ENCODE peak calls at places on chromosome X, in ten cellular contexts. One of them, this sample, is unnamed.

GRCh38 chrX:77118686-77119085 is 328.5 kb upstream of the FGF16 start:
- DNase-seq in naive thymus-derived CD4-positive, alpha-beta T cell: no peak
- DNase-seq in breast epithelium: no peak
- DNase-seq in HL-60: no peak
- DNase-seq in suprapubic skin: no peak
- DNase-seq in spleen: no peak
- DNase-seq in heart left ventricle: no peak
- DNase-seq in A549: no peak
- DNase-seq in GM23338: no peak
- DNase-seq in IMR-90: no peak
- DNase-seq in this sample: no peak

GRCh38 chrX:118523920-118524319 is 28.3 kb downstream of the DOCK11 start:
- DNase-seq in naive thymus-derived CD4-positive, alpha-beta T cell: peak
- DNase-seq in breast epithelium: no peak
- DNase-seq in HL-60: no peak
- DNase-seq in suprapubic skin: no peak
- DNase-seq in spleen: no peak
- DNase-seq in heart left ventricle: no peak
- DNase-seq in A549: no peak
- DNase-seq in GM23338: no peak
- DNase-seq in IMR-90: no peak
- DNase-seq in this sample: no peak

GRCh38 chrX:106484233-106484632 is 127.5 kb upstream of the RADX start:
- DNase-seq in naive thymus-derived CD4-positive, alpha-beta T cell: peak
- DNase-seq in breast epithelium: no peak
- DNase-seq in HL-60: no peak
- DNase-seq in suprapubic skin: no peak
- DNase-seq in spleen: no peak
- DNase-seq in heart left ventricle: no peak
- DNase-seq in A549: no peak
- DNase-seq in GM23338: no peak
- DNase-seq in IMR-90: no peak
- DNase-seq in this sample: no peak

GRCh38 chrX:143664302-143664701 is 28.4 kb upstream of the SLITRK4 start:
- DNase-seq in naive thymus-derived CD4-positive, alpha-beta T cell: no peak
- DNase-seq in breast epithelium: no peak
- DNase-seq in HL-60: peak
- DNase-seq in suprapubic skin: no peak
- DNase-seq in spleen: no peak
- DNase-seq in heart left ventricle: no peak
- DNase-seq in A549: peak
- DNase-seq in GM23338: peak
- DNase-seq in IMR-90: no peak
- DNase-seq in this sample: no peak

GRCh38 chrX:123899701-123900100 is 39.8 kb downstream of the XIAP start:
- DNase-seq in naive thymus-derived CD4-positive, alpha-beta T cell: no peak
- DNase-seq in breast epithelium: no peak
- DNase-seq in HL-60: no peak
- DNase-seq in suprapubic skin: no peak
- DNase-seq in spleen: no peak
- DNase-seq in heart left ventricle: no peak
- DNase-seq in A549: no peak
- DNase-seq in GM23338: no peak
- DNase-seq in IMR-90: peak
- DNase-seq in this sample: no peak

GRCh38 chrX:39859991-39860861 is 237.5 kb downstream of the BCOR start:
- DNase-seq in naive thymus-derived CD4-positive, alpha-beta T cell: peak
- DNase-seq in breast epithelium: no peak
- DNase-seq in HL-60: peak
- DNase-seq in suprapubic skin: no peak
- DNase-seq in spleen: no peak
- DNase-seq in heart left ventricle: no peak
- DNase-seq in A549: peak
- DNase-seq in GM23338: peak
- DNase-seq in IMR-90: peak
- DNase-seq in this sample: peak

GRCh38 chrX:331145-331771 is 12.7 kb upstream of the GTPBP6 start:
- DNase-seq in naive thymus-derived CD4-positive, alpha-beta T cell: no peak
- DNase-seq in breast epithelium: no peak
- DNase-seq in HL-60: no peak
- DNase-seq in suprapubic skin: peak
- DNase-seq in spleen: peak
- DNase-seq in heart left ventricle: peak
- DNase-seq in A549: no peak
- DNase-seq in GM23338: peak
- DNase-seq in IMR-90: peak
- DNase-seq in this sample: no peak

GRCh38 chrX:152817082-152817744 is 13.3 kb downstream of the CETN2 start:
- DNase-seq in naive thymus-derived CD4-positive, alpha-beta T cell: no peak
- DNase-seq in breast epithelium: no peak
- DNase-seq in HL-60: no peak
- DNase-seq in suprapubic skin: no peak
- DNase-seq in spleen: no peak
- DNase-seq in heart left ventricle: no peak
- DNase-seq in A549: peak
- DNase-seq in GM23338: peak
- DNase-seq in IMR-90: peak
- DNase-seq in this sample: peak

GRCh38 chrX:70313503-70313902 is 23.6 kb downstream of the KIF4A start:
- DNase-seq in naive thymus-derived CD4-positive, alpha-beta T cell: no peak
- DNase-seq in breast epithelium: no peak
- DNase-seq in HL-60: no peak
- DNase-seq in suprapubic skin: no peak
- DNase-seq in spleen: no peak
- DNase-seq in heart left ventricle: no peak
- DNase-seq in A549: no peak
- DNase-seq in GM23338: no peak
- DNase-seq in IMR-90: peak
- DNase-seq in this sample: no peak

GRCh38 chrX:139642241-139642927 is 65.6 kb downstream of the MCF2 start:
- DNase-seq in naive thymus-derived CD4-positive, alpha-beta T cell: no peak
- DNase-seq in breast epithelium: no peak
- DNase-seq in HL-60: no peak
- DNase-seq in suprapubic skin: no peak
- DNase-seq in spleen: no peak
- DNase-seq in heart left ventricle: no peak
- DNase-seq in A549: no peak
- DNase-seq in GM23338: peak
- DNase-seq in IMR-90: no peak
- DNase-seq in this sample: no peak

GRCh38 chrX:139640259-139640658 is 67.7 kb downstream of the MCF2 start:
- DNase-seq in naive thymus-derived CD4-positive, alpha-beta T cell: no peak
- DNase-seq in breast epithelium: no peak
- DNase-seq in HL-60: no peak
- DNase-seq in suprapubic skin: no peak
- DNase-seq in spleen: no peak
- DNase-seq in heart left ventricle: no peak
- DNase-seq in A549: no peak
- DNase-seq in GM23338: no peak
- DNase-seq in IMR-90: no peak
- DNase-seq in this sample: no peak

GRCh38 chrX:139639253-139639652 is 68.7 kb downstream of the MCF2 start:
- DNase-seq in naive thymus-derived CD4-positive, alpha-beta T cell: no peak
- DNase-seq in breast epithelium: no peak
- DNase-seq in HL-60: no peak
- DNase-seq in suprapubic skin: no peak
- DNase-seq in spleen: no peak
- DNase-seq in heart left ventricle: no peak
- DNase-seq in A549: no peak
- DNase-seq in GM23338: no peak
- DNase-seq in IMR-90: no peak
- DNase-seq in this sample: no peak
- H3K27ac ChIP-seq in naive thymus-derived CD4-positive, alpha-beta T cell: no peak
- H3K27ac ChIP-seq in breast epithelium: no peak
- H3K27ac ChIP-seq in HL-60: no peak
- H3K27ac ChIP-seq in suprapubic skin: no peak
- H3K27ac ChIP-seq in spleen: no peak
- H3K27ac ChIP-seq in heart left ventricle: no peak
- H3K27ac ChIP-seq in A549: no peak
- H3K27ac ChIP-seq in GM23338: no peak
- H3K27ac ChIP-seq in IMR-90: no peak
- H3K27ac ChIP-seq in this sample: no peak

GRCh38 chrX:136171420-136171819 is 24.1 kb downstream of the FHL1 start:
- DNase-seq in naive thymus-derived CD4-positive, alpha-beta T cell: no peak
- DNase-seq in breast epithelium: no peak
- DNase-seq in HL-60: no peak
- DNase-seq in suprapubic skin: no peak
- DNase-seq in spleen: no peak
- DNase-seq in heart left ventricle: no peak
- DNase-seq in A549: no peak
- DNase-seq in GM23338: no peak
- DNase-seq in IMR-90: no peak
- DNase-seq in this sample: no peak
- H3K27ac ChIP-seq in naive thymus-derived CD4-positive, alpha-beta T cell: no peak
- H3K27ac ChIP-seq in breast epithelium: peak
- H3K27ac ChIP-seq in HL-60: no peak
- H3K27ac ChIP-seq in suprapubic skin: no peak
- H3K27ac ChIP-seq in spleen: no peak
- H3K27ac ChIP-seq in heart left ventricle: peak
- H3K27ac ChIP-seq in A549: no peak
- H3K27ac ChIP-seq in GM23338: no peak
- H3K27ac ChIP-seq in IMR-90: peak
- H3K27ac ChIP-seq in this sample: peak

GRCh38 chrX:54423161-54423888 is 16.9 kb upstream of the TSR2 start:
- DNase-seq in naive thymus-derived CD4-positive, alpha-beta T cell: no peak
- DNase-seq in breast epithelium: no peak
- DNase-seq in HL-60: no peak
- DNase-seq in suprapubic skin: no peak
- DNase-seq in spleen: no peak
- DNase-seq in heart left ventricle: no peak
- DNase-seq in A549: no peak
- DNase-seq in GM23338: peak
- DNase-seq in IMR-90: no peak
- DNase-seq in this sample: no peak

GRCh38 chrX:54419559-54420302 is 20.5 kb upstream of the TSR2 start:
- DNase-seq in naive thymus-derived CD4-positive, alpha-beta T cell: no peak
- DNase-seq in breast epithelium: no peak
- DNase-seq in HL-60: no peak
- DNase-seq in suprapubic skin: no peak
- DNase-seq in spleen: no peak
- DNase-seq in heart left ventricle: no peak
- DNase-seq in A549: no peak
- DNase-seq in GM23338: no peak
- DNase-seq in IMR-90: no peak
- DNase-seq in this sample: no peak

GRCh38 chrX:54416965-54417364 is 23.2 kb upstream of the TSR2 start:
- DNase-seq in naive thymus-derived CD4-positive, alpha-beta T cell: no peak
- DNase-seq in breast epithelium: no peak
- DNase-seq in HL-60: no peak
- DNase-seq in suprapubic skin: no peak
- DNase-seq in spleen: no peak
- DNase-seq in heart left ventricle: no peak
- DNase-seq in A549: no peak
- DNase-seq in GM23338: no peak
- DNase-seq in IMR-90: no peak
- DNase-seq in this sample: no peak

GRCh38 chrX:54427837-54428424 is 12.3 kb upstream of the TSR2 start:
- DNase-seq in naive thymus-derived CD4-positive, alpha-beta T cell: no peak
- DNase-seq in breast epithelium: no peak
- DNase-seq in HL-60: no peak
- DNase-seq in suprapubic skin: no peak
- DNase-seq in spleen: no peak
- DNase-seq in heart left ventricle: no peak
- DNase-seq in A549: no peak
- DNase-seq in GM23338: no peak
- DNase-seq in IMR-90: no peak
- DNase-seq in this sample: no peak

GRCh38 chrX:54422168-54422567 is 18.0 kb upstream of the TSR2 start:
- DNase-seq in naive thymus-derived CD4-positive, alpha-beta T cell: no peak
- DNase-seq in breast epithelium: no peak
- DNase-seq in HL-60: no peak
- DNase-seq in suprapubic skin: no peak
- DNase-seq in spleen: no peak
- DNase-seq in heart left ventricle: no peak
- DNase-seq in A549: no peak
- DNase-seq in GM23338: no peak
- DNase-seq in IMR-90: no peak
- DNase-seq in this sample: no peak
- H3K27ac ChIP-seq in naive thymus-derived CD4-positive, alpha-beta T cell: no peak
- H3K27ac ChIP-seq in breast epithelium: no peak
- H3K27ac ChIP-seq in HL-60: no peak
- H3K27ac ChIP-seq in suprapubic skin: no peak
- H3K27ac ChIP-seq in spleen: no peak
- H3K27ac ChIP-seq in heart left ventricle: no peak
- H3K27ac ChIP-seq in A549: no peak
- H3K27ac ChIP-seq in GM23338: no peak
- H3K27ac ChIP-seq in IMR-90: no peak
- H3K27ac ChIP-seq in this sample: no peak

GRCh38 chrX:72100824-72101351 is 30.8 kb downstream of the RTL5 start:
- DNase-seq in naive thymus-derived CD4-positive, alpha-beta T cell: peak
- DNase-seq in breast epithelium: no peak
- DNase-seq in HL-60: peak
- DNase-seq in suprapubic skin: no peak
- DNase-seq in spleen: peak
- DNase-seq in heart left ventricle: no peak
- DNase-seq in A549: no peak
- DNase-seq in GM23338: no peak
- DNase-seq in IMR-90: no peak
- DNase-seq in this sample: peak
- H3K27ac ChIP-seq in naive thymus-derived CD4-positive, alpha-beta T cell: no peak
- H3K27ac ChIP-seq in breast epithelium: no peak
- H3K27ac ChIP-seq in HL-60: peak
- H3K27ac ChIP-seq in suprapubic skin: peak
- H3K27ac ChIP-seq in spleen: peak
- H3K27ac ChIP-seq in heart left ventricle: no peak
- H3K27ac ChIP-seq in A549: no peak
- H3K27ac ChIP-seq in GM23338: no peak
- H3K27ac ChIP-seq in IMR-90: no peak
- H3K27ac ChIP-seq in this sample: no peak

DNA sequence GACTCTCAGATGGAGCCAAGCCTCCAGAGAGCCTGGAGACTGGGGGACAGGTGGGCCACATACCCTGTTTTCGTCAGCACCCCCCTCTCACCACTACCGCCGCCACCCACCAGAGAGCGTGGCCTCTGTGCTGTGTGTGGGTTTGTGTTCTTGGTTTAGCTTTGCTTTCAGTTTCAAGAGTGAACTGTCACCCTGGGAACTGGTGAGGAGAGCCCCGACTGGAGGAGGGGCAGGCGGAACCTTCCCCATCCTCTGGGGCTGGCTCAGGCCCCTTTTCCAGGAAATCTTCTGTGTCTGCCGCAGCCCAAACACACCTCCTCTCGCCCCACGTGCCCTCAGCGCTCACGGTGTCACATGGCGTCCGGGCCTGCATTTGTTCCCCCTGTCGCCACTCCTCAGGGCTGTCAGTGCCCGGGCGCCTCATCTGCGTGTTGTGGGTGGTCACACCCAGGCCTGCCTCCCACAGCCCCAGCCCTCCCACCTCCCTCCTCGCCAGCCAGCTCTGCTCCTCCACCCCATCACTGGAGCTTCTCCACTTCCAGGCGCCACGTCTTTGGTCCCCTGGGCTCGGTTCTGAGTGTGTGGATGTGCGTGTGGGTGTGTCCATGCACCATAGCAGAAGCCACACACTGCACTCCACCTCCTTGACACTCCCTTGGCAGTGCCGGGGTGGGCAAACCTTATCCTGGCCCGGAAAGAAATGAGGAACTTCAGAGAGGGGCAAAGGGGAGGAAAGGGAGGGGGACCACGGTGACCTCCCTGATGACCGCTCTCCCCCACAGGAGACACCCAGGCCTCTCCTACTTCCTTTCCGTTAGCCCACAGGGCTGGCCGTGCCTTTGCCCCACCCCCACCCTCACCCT is 27.8 kb downstream of the ELF4 start:
- DNase-seq in naive thymus-derived CD4-positive, alpha-beta T cell: peak
- DNase-seq in breast epithelium: no peak
- DNase-seq in HL-60: peak
- DNase-seq in suprapubic skin: peak
- DNase-seq in spleen: peak
- DNase-seq in heart left ventricle: peak
- DNase-seq in A549: no peak
- DNase-seq in GM23338: no peak
- DNase-seq in IMR-90: no peak
- DNase-seq in this sample: peak
- H3K27ac ChIP-seq in naive thymus-derived CD4-positive, alpha-beta T cell: peak
- H3K27ac ChIP-seq in breast epithelium: peak
- H3K27ac ChIP-seq in HL-60: peak
- H3K27ac ChIP-seq in suprapubic skin: peak
- H3K27ac ChIP-seq in spleen: peak
- H3K27ac ChIP-seq in heart left ventricle: peak
- H3K27ac ChIP-seq in A549: no peak
- H3K27ac ChIP-seq in GM23338: no peak
- H3K27ac ChIP-seq in IMR-90: no peak
- H3K27ac ChIP-seq in this sample: peak

This sample was measured in transverse colon.